ENCODE peak calls at places on chromosomes 6 and 20, in ten cellular contexts. One of them, this sample, is unnamed.

GRCh38 chr6:17719323-17720041 is 12.8 kb upstream of the NUP153 start:
- DNase-seq in NB4: no peak
- DNase-seq in T-helper 1 cell: no peak
- DNase-seq in foreskin fibroblast: no peak
- DNase-seq in activated CD8-positive, alpha-beta T cell treated with anti-CD3 and anti-CD28 coated beads, Interleukin-2, amount 10 ng/mL, durations not matched to agents 7 days and 5 days: no peak
- DNase-seq in ELR: no peak
- DNase-seq in GM12865: no peak
- DNase-seq in stimulated activated CD8-positive, alpha-beta memory T cell treated with anti-CD3 and anti-CD28 coated beads, Interleukin-15, amount 100 ng/mL, for 1 hour: no peak
- DNase-seq in ovary: no peak
- DNase-seq in choroid plexus epithelial cell: no peak
- DNase-seq in this sample: no peak

GRCh38 chr6:32967151-32968091 is 973 bp upstream of the BRD2 start:
- DNase-seq in NB4: peak; percentile 87
- DNase-seq in T-helper 1 cell: no peak
- DNase-seq in foreskin fibroblast: peak; percentile 77
- DNase-seq in activated CD8-positive, alpha-beta T cell treated with anti-CD3 and anti-CD28 coated beads, Interleukin-2, amount 10 ng/mL, durations not matched to agents 7 days and 5 days: peak; percentile 54
- DNase-seq in ELR: peak; percentile 72
- DNase-seq in GM12865: peak; percentile 79
- DNase-seq in stimulated activated CD8-positive, alpha-beta memory T cell treated with anti-CD3 and anti-CD28 coated beads, Interleukin-15, amount 100 ng/mL, for 1 hour: no peak
- DNase-seq in ovary: no peak
- DNase-seq in choroid plexus epithelial cell: peak; percentile 63
- DNase-seq in this sample: peak; percentile 60

GRCh38 chr6:27863962-27864905 is 48.0 kb downstream of the OR2B2 start:
- DNase-seq in NB4: no peak
- DNase-seq in T-helper 1 cell: no peak
- DNase-seq in foreskin fibroblast: peak; percentile 57
- DNase-seq in activated CD8-positive, alpha-beta T cell treated with anti-CD3 and anti-CD28 coated beads, Interleukin-2, amount 10 ng/mL, durations not matched to agents 7 days and 5 days: peak; percentile 64
- DNase-seq in ELR: peak; percentile 54
- DNase-seq in GM12865: peak; percentile 55
- DNase-seq in stimulated activated CD8-positive, alpha-beta memory T cell treated with anti-CD3 and anti-CD28 coated beads, Interleukin-15, amount 100 ng/mL, for 1 hour: no peak
- DNase-seq in ovary: peak; percentile 30
- DNase-seq in choroid plexus epithelial cell: peak; percentile 29
- DNase-seq in this sample: no peak

GRCh38 chr6:39402239-39402751 is 79.8 kb upstream of the KCNK16 start:
- DNase-seq in NB4: no peak
- DNase-seq in T-helper 1 cell: no peak
- DNase-seq in foreskin fibroblast: peak; percentile 78
- DNase-seq in activated CD8-positive, alpha-beta T cell treated with anti-CD3 and anti-CD28 coated beads, Interleukin-2, amount 10 ng/mL, durations not matched to agents 7 days and 5 days: no peak
- DNase-seq in ELR: peak; percentile 55
- DNase-seq in GM12865: no peak
- DNase-seq in stimulated activated CD8-positive, alpha-beta memory T cell treated with anti-CD3 and anti-CD28 coated beads, Interleukin-15, amount 100 ng/mL, for 1 hour: no peak
- DNase-seq in ovary: no peak
- DNase-seq in choroid plexus epithelial cell: no peak
- DNase-seq in this sample: no peak

GRCh38 chr6:48036316-48036715 is 74.7 kb downstream of the PTCHD4 start:
- DNase-seq in NB4: no peak
- DNase-seq in T-helper 1 cell: no peak
- DNase-seq in foreskin fibroblast: peak; percentile 84
- DNase-seq in activated CD8-positive, alpha-beta T cell treated with anti-CD3 and anti-CD28 coated beads, Interleukin-2, amount 10 ng/mL, durations not matched to agents 7 days and 5 days: no peak
- DNase-seq in ELR: peak; percentile 66
- DNase-seq in GM12865: no peak
- DNase-seq in stimulated activated CD8-positive, alpha-beta memory T cell treated with anti-CD3 and anti-CD28 coated beads, Interleukin-15, amount 100 ng/mL, for 1 hour: no peak
- DNase-seq in ovary: no peak
- DNase-seq in choroid plexus epithelial cell: peak; percentile 90
- DNase-seq in this sample: no peak

GRCh38 chr6:148799647-148800046 is 52.8 kb downstream of the UST start:
- DNase-seq in NB4: no peak
- DNase-seq in T-helper 1 cell: no peak
- DNase-seq in foreskin fibroblast: no peak
- DNase-seq in activated CD8-positive, alpha-beta T cell treated with anti-CD3 and anti-CD28 coated beads, Interleukin-2, amount 10 ng/mL, durations not matched to agents 7 days and 5 days: no peak
- DNase-seq in ELR: no peak
- DNase-seq in GM12865: no peak
- DNase-seq in stimulated activated CD8-positive, alpha-beta memory T cell treated with anti-CD3 and anti-CD28 coated beads, Interleukin-15, amount 100 ng/mL, for 1 hour: no peak
- DNase-seq in ovary: no peak
- DNase-seq in choroid plexus epithelial cell: no peak
- DNase-seq in this sample: no peak

GRCh38 chr20:32622585-32623468 is 37.7 kb upstream of the NOL4L start:
- DNase-seq in NB4: no peak
- DNase-seq in T-helper 1 cell: no peak
- DNase-seq in foreskin fibroblast: no peak
- DNase-seq in activated CD8-positive, alpha-beta T cell treated with anti-CD3 and anti-CD28 coated beads, Interleukin-2, amount 10 ng/mL, durations not matched to agents 7 days and 5 days: no peak
- DNase-seq in ELR: no peak
- DNase-seq in GM12865: no peak
- DNase-seq in stimulated activated CD8-positive, alpha-beta memory T cell treated with anti-CD3 and anti-CD28 coated beads, Interleukin-15, amount 100 ng/mL, for 1 hour: no peak
- DNase-seq in ovary: no peak
- DNase-seq in choroid plexus epithelial cell: no peak
- DNase-seq in this sample: no peak

GRCh38 chr6:43246301-43247114 is 3.2 kb downstream of the TTBK1 start:
- DNase-seq in NB4: no peak
- DNase-seq in T-helper 1 cell: no peak
- DNase-seq in foreskin fibroblast: no peak
- DNase-seq in activated CD8-positive, alpha-beta T cell treated with anti-CD3 and anti-CD28 coated beads, Interleukin-2, amount 10 ng/mL, durations not matched to agents 7 days and 5 days: no peak
- DNase-seq in ELR: peak; percentile 31
- DNase-seq in GM12865: peak; percentile 57
- DNase-seq in stimulated activated CD8-positive, alpha-beta memory T cell treated with anti-CD3 and anti-CD28 coated beads, Interleukin-15, amount 100 ng/mL, for 1 hour: no peak
- DNase-seq in ovary: no peak
- DNase-seq in choroid plexus epithelial cell: no peak
- DNase-seq in this sample: no peak

GRCh38 chr20:36051318-36052116 is 83.1 kb downstream of the CNBD2 start:
- DNase-seq in NB4: peak; percentile 42
- DNase-seq in T-helper 1 cell: no peak
- DNase-seq in foreskin fibroblast: no peak
- DNase-seq in activated CD8-positive, alpha-beta T cell treated with anti-CD3 and anti-CD28 coated beads, Interleukin-2, amount 10 ng/mL, durations not matched to agents 7 days and 5 days: no peak
- DNase-seq in ELR: no peak
- DNase-seq in GM12865: no peak
- DNase-seq in stimulated activated CD8-positive, alpha-beta memory T cell treated with anti-CD3 and anti-CD28 coated beads, Interleukin-15, amount 100 ng/mL, for 1 hour: no peak
- DNase-seq in ovary: no peak
- DNase-seq in choroid plexus epithelial cell: no peak
- DNase-seq in this sample: no peak

GRCh38 chr20:9458075-9458818 is 56.1 kb upstream of the LAMP5 start:
- DNase-seq in NB4: peak; percentile 50
- DNase-seq in T-helper 1 cell: no peak
- DNase-seq in foreskin fibroblast: peak; percentile 62
- DNase-seq in activated CD8-positive, alpha-beta T cell treated with anti-CD3 and anti-CD28 coated beads, Interleukin-2, amount 10 ng/mL, durations not matched to agents 7 days and 5 days: no peak
- DNase-seq in ELR: peak; percentile 53
- DNase-seq in GM12865: peak; percentile 64
- DNase-seq in stimulated activated CD8-positive, alpha-beta memory T cell treated with anti-CD3 and anti-CD28 coated beads, Interleukin-15, amount 100 ng/mL, for 1 hour: no peak
- DNase-seq in ovary: no peak
- DNase-seq in choroid plexus epithelial cell: peak; percentile 84
- DNase-seq in this sample: peak; percentile 17

GRCh38 chr20:51586005-51586440 is 43.5 kb upstream of the NFATC2 start:
- DNase-seq in NB4: peak; percentile 62
- DNase-seq in T-helper 1 cell: no peak
- DNase-seq in foreskin fibroblast: peak; percentile 89
- DNase-seq in activated CD8-positive, alpha-beta T cell treated with anti-CD3 and anti-CD28 coated beads, Interleukin-2, amount 10 ng/mL, durations not matched to agents 7 days and 5 days: no peak
- DNase-seq in ELR: peak; percentile 92
- DNase-seq in GM12865: no peak
- DNase-seq in stimulated activated CD8-positive, alpha-beta memory T cell treated with anti-CD3 and anti-CD28 coated beads, Interleukin-15, amount 100 ng/mL, for 1 hour: no peak
- DNase-seq in ovary: no peak
- DNase-seq in choroid plexus epithelial cell: peak; percentile 74
- DNase-seq in this sample: no peak

GRCh38 chr6:90021701-90022100 is 127.4 kb downstream of the GJA10 start:
- DNase-seq in NB4: no peak
- DNase-seq in T-helper 1 cell: no peak
- DNase-seq in foreskin fibroblast: no peak
- DNase-seq in activated CD8-positive, alpha-beta T cell treated with anti-CD3 and anti-CD28 coated beads, Interleukin-2, amount 10 ng/mL, durations not matched to agents 7 days and 5 days: no peak
- DNase-seq in ELR: no peak
- DNase-seq in GM12865: no peak
- DNase-seq in stimulated activated CD8-positive, alpha-beta memory T cell treated with anti-CD3 and anti-CD28 coated beads, Interleukin-15, amount 100 ng/mL, for 1 hour: no peak
- DNase-seq in ovary: no peak
- DNase-seq in choroid plexus epithelial cell: no peak
- DNase-seq in this sample: no peak

GRCh38 chr6:45420083-45420908 is 42.6 kb upstream of the SUPT3H start:
- DNase-seq in NB4: peak; percentile 82
- DNase-seq in T-helper 1 cell: peak; percentile 44
- DNase-seq in foreskin fibroblast: peak; percentile 77
- DNase-seq in activated CD8-positive, alpha-beta T cell treated with anti-CD3 and anti-CD28 coated beads, Interleukin-2, amount 10 ng/mL, durations not matched to agents 7 days and 5 days: peak; percentile 58
- DNase-seq in ELR: peak; percentile 65
- DNase-seq in GM12865: no peak
- DNase-seq in stimulated activated CD8-positive, alpha-beta memory T cell treated with anti-CD3 and anti-CD28 coated beads, Interleukin-15, amount 100 ng/mL, for 1 hour: no peak
- DNase-seq in ovary: peak; percentile 26
- DNase-seq in choroid plexus epithelial cell: peak; percentile 77
- DNase-seq in this sample: no peak

GRCh38 chr6:3887150-3887700 is 38.1 kb downstream of the FAM50B start:
- DNase-seq in NB4: peak; percentile 35
- DNase-seq in T-helper 1 cell: no peak
- DNase-seq in foreskin fibroblast: peak; percentile 71
- DNase-seq in activated CD8-positive, alpha-beta T cell treated with anti-CD3 and anti-CD28 coated beads, Interleukin-2, amount 10 ng/mL, durations not matched to agents 7 days and 5 days: no peak
- DNase-seq in ELR: peak; percentile 57
- DNase-seq in GM12865: peak; percentile 16
- DNase-seq in stimulated activated CD8-positive, alpha-beta memory T cell treated with anti-CD3 and anti-CD28 coated beads, Interleukin-15, amount 100 ng/mL, for 1 hour: no peak
- DNase-seq in ovary: no peak
- DNase-seq in choroid plexus epithelial cell: peak; percentile 75
- DNase-seq in this sample: no peak

GRCh38 chr6:57127763-57128162 is 37.8 kb downstream of the ZNF451 start:
- DNase-seq in NB4: no peak
- DNase-seq in T-helper 1 cell: no peak
- DNase-seq in foreskin fibroblast: no peak
- DNase-seq in activated CD8-positive, alpha-beta T cell treated with anti-CD3 and anti-CD28 coated beads, Interleukin-2, amount 10 ng/mL, durations not matched to agents 7 days and 5 days: no peak
- DNase-seq in ELR: no peak
- DNase-seq in GM12865: no peak
- DNase-seq in stimulated activated CD8-positive, alpha-beta memory T cell treated with anti-CD3 and anti-CD28 coated beads, Interleukin-15, amount 100 ng/mL, for 1 hour: no peak
- DNase-seq in ovary: no peak
- DNase-seq in choroid plexus epithelial cell: no peak
- DNase-seq in this sample: no peak

GRCh38 chr20:48924711-48925109 is 3.2 kb downstream of the ARFGEF2 start:
- DNase-seq in NB4: no peak
- DNase-seq in T-helper 1 cell: no peak
- DNase-seq in foreskin fibroblast: no peak
- DNase-seq in activated CD8-positive, alpha-beta T cell treated with anti-CD3 and anti-CD28 coated beads, Interleukin-2, amount 10 ng/mL, durations not matched to agents 7 days and 5 days: no peak
- DNase-seq in ELR: no peak
- DNase-seq in GM12865: no peak
- DNase-seq in stimulated activated CD8-positive, alpha-beta memory T cell treated with anti-CD3 and anti-CD28 coated beads, Interleukin-15, amount 100 ng/mL, for 1 hour: no peak
- DNase-seq in ovary: no peak
- DNase-seq in choroid plexus epithelial cell: no peak
- DNase-seq in this sample: no peak

GRCh38 chr20:47042464-47042863 is 147.8 kb downstream of the EYA2 start:
- DNase-seq in NB4: no peak
- DNase-seq in T-helper 1 cell: no peak
- DNase-seq in foreskin fibroblast: no peak
- DNase-seq in activated CD8-positive, alpha-beta T cell treated with anti-CD3 and anti-CD28 coated beads, Interleukin-2, amount 10 ng/mL, durations not matched to agents 7 days and 5 days: no peak
- DNase-seq in ELR: no peak
- DNase-seq in GM12865: no peak
- DNase-seq in stimulated activated CD8-positive, alpha-beta memory T cell treated with anti-CD3 and anti-CD28 coated beads, Interleukin-15, amount 100 ng/mL, for 1 hour: no peak
- DNase-seq in ovary: no peak
- DNase-seq in choroid plexus epithelial cell: no peak
- DNase-seq in this sample: no peak

GRCh38 chr20:775679-776135 is 7.4 kb upstream of the SLC52A3 start:
- DNase-seq in NB4: no peak
- DNase-seq in T-helper 1 cell: no peak
- DNase-seq in foreskin fibroblast: no peak
- DNase-seq in activated CD8-positive, alpha-beta T cell treated with anti-CD3 and anti-CD28 coated beads, Interleukin-2, amount 10 ng/mL, durations not matched to agents 7 days and 5 days: no peak
- DNase-seq in ELR: no peak
- DNase-seq in GM12865: no peak
- DNase-seq in stimulated activated CD8-positive, alpha-beta memory T cell treated with anti-CD3 and anti-CD28 coated beads, Interleukin-15, amount 100 ng/mL, for 1 hour: no peak
- DNase-seq in ovary: no peak
- DNase-seq in choroid plexus epithelial cell: no peak
- DNase-seq in this sample: no peak

GRCh38 chr6:170085475-170086401 is 205.1 kb downstream of the DLL1 start:
- DNase-seq in NB4: no peak
- DNase-seq in T-helper 1 cell: no peak
- DNase-seq in foreskin fibroblast: no peak
- DNase-seq in activated CD8-positive, alpha-beta T cell treated with anti-CD3 and anti-CD28 coated beads, Interleukin-2, amount 10 ng/mL, durations not matched to agents 7 days and 5 days: no peak
- DNase-seq in ELR: no peak
- DNase-seq in GM12865: no peak
- DNase-seq in stimulated activated CD8-positive, alpha-beta memory T cell treated with anti-CD3 and anti-CD28 coated beads, Interleukin-15, amount 100 ng/mL, for 1 hour: no peak
- DNase-seq in ovary: peak; percentile 4
- DNase-seq in choroid plexus epithelial cell: no peak
- DNase-seq in this sample: no peak

GRCh38 chr6:836276-836853 is 143.4 kb upstream of the EXOC2 start:
- DNase-seq in NB4: no peak
- DNase-seq in T-helper 1 cell: no peak
- DNase-seq in foreskin fibroblast: peak; percentile 26
- DNase-seq in activated CD8-positive, alpha-beta T cell treated with anti-CD3 and anti-CD28 coated beads, Interleukin-2, amount 10 ng/mL, durations not matched to agents 7 days and 5 days: no peak
- DNase-seq in ELR: no peak
- DNase-seq in GM12865: no peak
- DNase-seq in stimulated activated CD8-positive, alpha-beta memory T cell treated with anti-CD3 and anti-CD28 coated beads, Interleukin-15, amount 100 ng/mL, for 1 hour: no peak
- DNase-seq in ovary: no peak
- DNase-seq in choroid plexus epithelial cell: no peak
- DNase-seq in this sample: no peak

This sample was measured in Jurkat, Clone E6-1.